ENCODE peak calls at places on chromosome 22, in five cellular contexts. L is left ventricle myocardium inferior, S is OCI-LY7, T is lung, J is IMR-90. Z is an unnamed sample.

GRCh38 chr22:25764270-25765015 is 22.5 kb downstream of the MYO18B start:
- DNase-seq in J (no peak), L (no peak), S (no peak), T (no peak), Z (no peak)

GRCh38 chr22:25095869-25096268 is 103.8 kb upstream of the CRYBB3 start:
- DNase-seq in J (no peak), S (no peak), T (no peak), L (no peak), Z (no peak)

GRCh38 chr22:47290706-47291430 is 528.4 kb downstream of the TBC1D22A start:
- DNase-seq in T (no peak), J (no peak), L (no peak), S (no peak), Z (no peak)

GRCh38 chr22:30087611-30088010 is 7.3 kb downstream of the HORMAD2 start:
- DNase-seq in J (no peak), L (no peak), S (no peak), T (no peak), Z (no peak)

GRCh38 chr22:49951001-49951677 is 9.4 kb upstream of the PIM3 start:
- DNase-seq in T (peak; percentile 95), J (peak; percentile 64), L (no peak), S (no peak), Z (no peak)

GRCh38 chr22:27487600-27488450 is 313.7 kb downstream of the MN1 start:
- DNase-seq in J (peak; percentile 69), S (no peak), T (no peak), L (no peak), Z (no peak)

GRCh38 chr22:33314316-33314715 is 256.1 kb upstream of the SYN3 start:
- DNase-seq in T (no peak), L (no peak), J (no peak), S (no peak), Z (no peak)

GRCh38 chr22:24406322-24407277 is 20.8 kb upstream of the ADORA2A start:
- DNase-seq in L (no peak), J (no peak), T (no peak), S (no peak), Z (peak; percentile 77)

GRCh38 chr22:32444068-32444467 is 20.2 kb downstream of the BPIFC start:
- DNase-seq in L (no peak), T (no peak), S (peak; percentile 27), J (no peak), Z (no peak)

GRCh38 chr22:40014661-40015255 is 20.0 kb downstream of the FAM83F start:
- DNase-seq in T (no peak), J (no peak), S (no peak), L (no peak), Z (no peak)

GRCh38 chr22:34567367-34567766 is 498.6 kb upstream of the ISX start:
- DNase-seq in S (no peak), L (no peak), T (no peak), J (no peak), Z (no peak)

GRCh38 chr22:18970948-18971315 is 34.8 kb upstream of the PRODH start:
- DNase-seq in L (no peak), J (no peak), T (no peak), S (no peak), Z (no peak)

GRCh38 chr22:34414467-34415440 is 494.5 kb upstream of the LARGE1 start:
- DNase-seq in S (peak; percentile 69), J (no peak), T (peak; percentile 30), L (no peak), Z (no peak)

GRCh38 chr22:40235418-40235817 is 57.7 kb downstream of the TNRC6B start:
- DNase-seq in S (no peak), L (no peak), T (no peak), J (no peak), Z (no peak)

GRCh38 chr22:29635734-29636357 is 32.4 kb downstream of the NF2 start:
- DNase-seq in S (peak; percentile 58), T (no peak), L (no peak), J (peak; percentile 73), Z (peak; percentile 13)

GRCh38 chr22:47237890-47238480 is 475.5 kb downstream of the TBC1D22A start:
- DNase-seq in S (no peak), T (peak; percentile 19), J (no peak), L (no peak), Z (no peak)

GRCh38 chr22:33909075-33909458 is 11.2 kb downstream of the LARGE1 start:
- DNase-seq in L (no peak), J (peak; percentile 84), T (no peak), S (no peak), Z (peak; percentile 71)

GRCh38 chr22:47133263-47133662 is 370.8 kb downstream of the TBC1D22A start:
- DNase-seq in L (no peak), S (no peak), J (no peak), T (no peak), Z (no peak)

GRCh38 chr22:33678523-33678922 is 241.8 kb downstream of the LARGE1 start:
- DNase-seq in T (no peak), J (no peak), S (no peak), L (no peak), Z (no peak)

GRCh38 chr22:40498454-40499186 is 128.2 kb downstream of the SGSM3 start:
- DNase-seq in L (no peak), T (no peak), J (peak; percentile 97), S (no peak), Z (no peak)

GRCh38 chr22:50540352-50540751 is 5.3 kb upstream of the KLHDC7B start:
- DNase-seq in L (no peak), T (no peak), S (no peak), J (no peak), Z (no peak)

GRCh38 chr22:40107756-40108437 is 69.8 kb upstream of the TNRC6B start:
- DNase-seq in T (no peak), J (peak; percentile 12), S (peak; percentile 9), L (no peak), Z (peak; percentile 31)

GRCh38 chr22:28882545-28882877 is 861 bp upstream of the ZNRF3 start:
- DNase-seq in L (no peak), J (no peak), T (no peak), S (peak; percentile 43), Z (no peak)

GRCh38 chr22:48331266-48331665 is 1496.4 kb downstream of the BRD1 start:
- DNase-seq in T (no peak), L (no peak), S (no peak), J (no peak), Z (no peak)

GRCh38 chr22:28904211-28904808 is 20.9 kb downstream of the ZNRF3 start:
- DNase-seq in L (no peak), J (peak; percentile 66), S (no peak), T (no peak), Z (peak; percentile 52)

GRCh38 chr22:48417143-48418070 is 1410.3 kb downstream of the BRD1 start:
- DNase-seq in L (no peak), S (no peak), J (no peak), T (no peak), Z (no peak)

GRCh38 chr22:36350751-36351594 is 36.8 kb downstream of the MYH9 start:
- DNase-seq in J (peak; percentile 75), S (no peak), L (no peak), T (no peak), Z (peak; percentile 58)

GRCh38 chr22:36349726-36350125 is 38.0 kb downstream of the MYH9 start:
- DNase-seq in J (no peak), T (no peak), L (no peak), S (no peak), Z (no peak)

GRCh38 chr22:36355362-36355761 is 32.4 kb downstream of the MYH9 start:
- DNase-seq in J (peak; percentile 52), L (no peak), S (no peak), T (no peak), Z (no peak)

GRCh38 chr22:36352775-36353507 is 34.8 kb downstream of the MYH9 start:
- DNase-seq in J (peak; percentile 95), L (peak; percentile 64), S (no peak), T (no peak), Z (peak; percentile 75)

DNA sequence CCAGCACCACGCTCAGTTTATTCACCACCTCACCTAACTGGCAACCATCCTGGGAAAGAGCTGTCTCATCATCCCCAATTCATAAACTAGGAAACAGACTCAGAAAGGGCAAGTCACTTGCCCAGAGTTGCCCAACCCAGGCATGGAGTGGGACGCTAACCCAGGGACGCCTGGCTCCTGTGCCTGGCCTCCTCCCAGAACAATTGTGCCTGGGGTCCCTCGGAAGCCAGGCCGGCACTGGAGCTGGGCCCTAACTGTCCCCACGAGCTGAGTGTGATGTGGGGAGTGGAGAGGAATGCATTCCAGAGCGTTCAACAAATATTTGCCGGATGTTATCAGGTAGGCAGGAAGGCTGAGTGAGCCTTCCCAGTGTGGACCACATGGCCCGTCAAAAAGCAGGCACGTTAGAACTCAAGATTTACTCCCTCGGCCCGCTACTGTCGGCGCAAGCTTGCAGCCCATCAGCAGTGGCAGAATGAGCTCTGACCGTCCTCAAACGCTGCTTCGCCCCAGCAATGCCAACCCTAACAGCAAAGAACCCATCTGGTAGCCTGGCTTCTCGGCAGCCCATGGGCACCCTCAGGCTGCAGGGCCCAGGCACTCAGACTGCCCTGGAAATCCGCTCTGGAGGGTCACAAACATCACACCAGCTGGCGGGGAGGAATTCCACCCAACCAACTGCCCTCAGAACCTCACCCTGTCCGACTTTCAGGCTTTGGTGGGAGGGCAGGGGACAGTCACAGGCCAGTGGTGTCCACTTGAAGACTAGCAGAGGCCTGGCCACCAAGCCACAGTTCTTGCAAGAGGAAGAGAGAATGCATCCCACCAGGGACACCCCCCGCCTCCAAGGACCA is 35.6 kb downstream of the MYH9 start:
- DNase-seq in J (no peak), T (no peak), S (no peak), L (no peak), Z (no peak)
- H3K4me3 ChIP-seq in J (no peak overlapping the region), T (no peak overlapping the region), S (no peak overlapping the region), L (peak overlapping the region; percentile 43), Z (no peak overlapping the region)

DNA sequence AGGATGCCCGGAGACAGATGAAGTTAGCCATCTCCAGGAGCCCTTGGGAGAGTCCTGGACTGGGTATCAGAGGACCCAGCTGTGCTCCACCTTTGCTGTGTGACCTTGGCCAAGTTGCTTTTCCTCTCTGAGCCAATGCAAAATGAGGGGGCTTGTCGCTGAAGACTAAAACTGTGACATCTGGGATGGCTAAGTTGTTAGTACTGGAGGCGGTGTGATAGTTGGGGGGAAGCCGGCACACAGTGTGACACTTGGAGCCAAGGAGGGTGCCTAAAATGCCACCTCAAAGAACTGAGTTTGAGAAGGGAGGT is 481 bp downstream of the INPP5J start:
- DNase-seq in T (no peak), J (no peak), L (no peak), S (no peak), Z (no peak)
- H3K27ac ChIP-seq in T (no peak overlapping the region), J (no peak overlapping the region), L (peak overlapping the region; percentile 93), S (no peak overlapping the region), Z (no peak overlapping the region)

DNA sequence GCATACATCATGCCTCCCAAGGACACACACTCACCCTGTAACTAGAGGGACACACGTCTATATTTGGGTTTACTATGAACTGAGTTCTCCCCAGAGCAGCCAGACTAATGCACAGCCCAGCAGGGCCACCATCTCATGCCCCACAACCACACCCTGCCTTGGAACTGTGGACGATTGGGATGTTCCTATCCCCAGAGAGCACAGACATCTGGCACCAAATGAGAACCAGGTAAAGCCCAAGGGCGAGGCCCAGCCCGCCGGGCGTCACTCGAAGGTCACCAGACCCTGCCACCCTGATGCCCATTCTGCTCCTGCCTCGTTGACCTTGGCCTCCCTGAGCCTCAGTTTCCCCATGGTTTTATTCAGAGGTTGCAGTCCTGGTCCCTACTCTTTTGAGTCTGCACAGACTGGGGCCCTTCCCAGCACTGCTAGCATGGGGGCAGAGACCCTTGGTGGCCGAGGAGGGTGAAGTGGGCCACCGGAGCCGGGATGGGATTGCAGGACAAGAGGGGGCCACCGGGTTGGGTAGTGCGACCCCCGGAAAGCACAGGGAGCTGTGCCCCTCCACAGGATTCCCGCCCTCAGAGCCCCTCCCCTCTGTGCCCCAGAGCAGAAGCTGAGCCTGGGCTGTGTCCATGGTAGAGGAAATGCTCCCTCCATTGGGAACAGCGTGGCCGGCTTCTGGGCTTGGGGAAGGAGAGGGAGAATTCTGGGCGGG is 56.8 kb downstream of the IGLL5 start:
- DNase-seq in L (no peak), S (no peak), J (no peak), T (no peak), Z (peak; percentile 13)
- H3K4me3 ChIP-seq in L (no peak overlapping the region), S (no peak overlapping the region), J (no peak overlapping the region), T (no peak overlapping the region), Z (no peak overlapping the region)

GRCh38 chr22:20152464-20152890 is 1.6 kb upstream of the CCDC188 start:
- DNase-seq in S (no peak), J (no peak), L (no peak), T (no peak), Z (no peak)
- H3K27ac ChIP-seq in S (no peak overlapping the region), J (no peak overlapping the region), L (no peak overlapping the region), T (no peak overlapping the region), Z (no peak overlapping the region)